ENCODE peak calls at places on chromosomes 6 and 20, in six cellular contexts. R is cardiac fibroblast, E is GM06990, D is A549, N is GM13977, V is OCI-LY7. I is an unnamed sample.
A peak's percentile ranks its signal among the peaks of the same experiment; 100 is the strongest.

GRCh38 chr6:116087437-116088027 is 13.1 kb upstream of the NT5DC1 start:
- DNase-seq in R (peak; percentile 42), E (peak; percentile 73), D (no peak), N (no peak), V (no peak), I (no peak)

GRCh38 chr6:144722214-144722737 is 437.1 kb downstream of the UTRN start:
- DNase-seq in R (peak; percentile 22), E (no peak), D (no peak), N (no peak), V (no peak), I (no peak)

GRCh38 chr20:2122921-2123320 is 21.3 kb downstream of the STK35 start:
- DNase-seq in R (peak; percentile 20), E (no peak), D (no peak), N (no peak), V (no peak), I (no peak)

GRCh38 chr6:73585566-73586415 is 65.0 kb upstream of the EEF1A1 start:
- DNase-seq in R (peak; percentile 87), E (peak; percentile 50), D (peak; percentile 48), N (peak; percentile 62), V (peak; percentile 70), I (no peak)

GRCh38 chr6:1263850-1264377 is 48.0 kb upstream of the FOXQ1 start:
- DNase-seq in R (no peak), E (no peak), D (no peak), N (no peak), V (no peak), I (no peak)

GRCh38 chr6:85482206-85483040 is 32.5 kb downstream of the NT5E start:
- DNase-seq in R (peak; percentile 31), E (no peak), D (no peak), N (no peak), V (no peak), I (no peak)

GRCh38 chr6:12718025-12718424 is 1.5 kb downstream of the PHACTR1 start:
- DNase-seq in R (peak; percentile 45), E (no peak), D (peak; percentile 4), N (no peak), V (no peak), I (no peak)

GRCh38 chr6:32255212-32256153 is 31.6 kb upstream of the NOTCH4 start:
- DNase-seq in R (peak; percentile 95), E (peak; percentile 52), D (peak; percentile 72), N (peak; percentile 62), V (no peak), I (peak; percentile 55)

GRCh38 chr6:159758031-159759001 is 3.5 kb upstream of the ACAT2 start:
- DNase-seq in R (peak; percentile 66), E (no peak), D (peak; percentile 16), N (no peak), V (no peak), I (no peak)

GRCh38 chr6:21587925-21588811 is 5.4 kb upstream of the SOX4 start:
- DNase-seq in R (peak; percentile 67), E (peak; percentile 90), D (peak; percentile 24), N (peak; percentile 53), V (peak; percentile 60), I (peak; percentile 63)

GRCh38 chr6:44335631-44336030 is 6.8 kb upstream of the SPATS1 start:
- DNase-seq in R (no peak), E (no peak), D (no peak), N (no peak), V (no peak), I (no peak)

GRCh38 chr6:131167773-131168172 is 32.5 kb downstream of the AKAP7 start:
- DNase-seq in R (peak; percentile 23), E (no peak), D (no peak), N (no peak), V (no peak), I (no peak)

GRCh38 chr20:47160240-47160639 is 196.3 kb downstream of the ZMYND8 start:
- DNase-seq in R (no peak), E (no peak), D (no peak), N (no peak), V (no peak), I (no peak)

GRCh38 chr6:27374824-27375612 is 13.5 kb upstream of the ZNF391 start:
- DNase-seq in R (peak; percentile 42), E (peak; percentile 44), D (no peak), N (peak; percentile 77), V (no peak), I (peak; percentile 36)

GRCh38 chr20:59268827-59269226 is 31.6 kb upstream of the EDN3 start:
- DNase-seq in R (no peak), E (no peak), D (no peak), N (no peak), V (no peak), I (no peak)

GRCh38 chr6:112018619-112019416 is 35.1 kb upstream of the CCN6 start:
- DNase-seq in R (peak; percentile 73), E (no peak), D (no peak), N (no peak), V (no peak), I (no peak)

GRCh38 chr6:24864345-24864744 is 65.6 kb upstream of the ARMH2 start:
- DNase-seq in R (peak; percentile 22), E (no peak), D (no peak), N (no peak), V (no peak), I (no peak)

GRCh38 chr6:56752009-56752408 is 109.3 kb upstream of the DST start:
- DNase-seq in R (peak; percentile 81), E (no peak), D (no peak), N (no peak), V (no peak), I (no peak)

GRCh38 chr20:51027396-51027795 is 4.5 kb upstream of the KCNG1 start:
- DNase-seq in R (no peak), E (no peak), D (no peak), N (no peak), V (no peak), I (no peak)

GRCh38 chr6:138099832-138100231 is 7.4 kb downstream of the PERP start:
- DNase-seq in R (peak; percentile 81), E (no peak), D (no peak), N (no peak), V (no peak), I (no peak)

GRCh38 chr6:138104618-138105213 is 2.5 kb downstream of the PERP start:
- DNase-seq in R (no peak), E (no peak), D (no peak), N (no peak), V (no peak), I (no peak)

GRCh38 chr6:138103876-138104275 is 3.3 kb downstream of the PERP start:
- DNase-seq in R (no peak), E (no peak), D (no peak), N (no peak), V (no peak), I (no peak)

GRCh38 chr6:138105446-138105845 is 1.8 kb downstream of the PERP start:
- DNase-seq in R (no peak), E (no peak), D (peak; percentile 28), N (no peak), V (no peak), I (no peak)

DNA sequence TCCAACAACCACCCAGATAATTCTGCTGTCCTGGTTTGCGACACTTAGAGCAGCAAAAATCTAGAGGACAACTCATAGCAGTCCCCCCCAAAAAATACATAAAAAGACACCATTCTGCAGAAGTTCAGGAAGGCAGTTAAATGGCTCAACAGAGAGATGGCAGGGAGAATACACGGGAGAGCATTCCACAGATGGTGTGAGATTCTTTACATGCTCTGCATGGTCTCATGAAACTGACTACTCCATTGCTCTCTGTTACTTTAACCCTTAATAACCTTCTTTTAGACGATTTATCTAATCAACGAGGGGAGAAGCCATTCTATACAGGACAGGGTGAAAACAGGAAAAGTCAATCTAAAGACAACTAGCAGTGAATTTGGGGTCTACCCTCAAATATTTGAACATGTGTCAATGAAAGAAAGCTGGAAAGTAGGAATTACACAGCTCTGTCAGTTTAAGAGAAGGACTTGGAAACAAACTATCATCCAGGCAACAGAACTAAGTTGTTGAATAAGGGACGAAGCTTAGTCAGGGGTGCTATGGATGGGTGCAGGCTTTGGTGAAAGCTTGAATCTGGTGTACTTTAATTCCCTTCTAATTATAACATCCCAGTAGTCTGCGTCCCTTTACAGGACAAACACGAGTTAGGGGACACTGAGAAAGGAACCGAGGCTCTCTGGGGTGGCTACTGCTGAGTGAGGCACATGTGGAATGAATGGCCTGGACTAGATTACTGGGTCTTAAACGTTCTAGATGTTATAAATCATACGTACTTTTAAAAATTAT is 5.1 kb downstream of the PERP start:
- DNase-seq in R (no peak), E (no peak), D (no peak), N (no peak), V (no peak), I (no peak)
- TF ChIP-seq CTCF in R (no peak), E (no peak), D (no peak), N (no peak), V (no peak), I (no peak)

GRCh38 chr20:41956316-41957050 is 338.3 kb upstream of the CHD6 start:
- DNase-seq in R (peak; percentile 6), E (no peak), D (no peak), N (no peak), V (peak; percentile 23), I (no peak)
- TF ChIP-seq CTCF in R (peak; percentile 24), E (peak; percentile 53), D (peak; percentile 30), N (peak; percentile 50), V (peak; percentile 78), I (peak; percentile 78)

DNA sequence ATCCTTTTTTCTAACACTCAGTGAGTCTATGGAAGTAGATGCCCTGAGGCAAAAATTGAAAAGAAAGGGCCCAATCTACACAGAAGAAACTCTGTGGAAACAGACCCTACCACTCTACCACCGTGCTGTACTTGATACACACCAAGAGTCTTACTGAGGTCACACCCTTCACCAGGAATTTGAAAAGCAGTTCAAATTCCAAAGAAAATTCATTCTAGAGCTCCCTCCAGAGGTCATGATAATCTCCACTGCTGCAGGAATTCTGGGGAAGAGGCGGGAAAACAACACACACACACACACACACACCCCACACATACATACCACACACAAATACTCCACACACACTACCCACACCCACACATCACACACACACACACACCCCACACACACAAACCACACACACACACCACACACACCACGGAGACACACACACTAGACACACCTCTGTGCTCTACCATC is 336.8 kb downstream of the HDGFL1 start:
- DNase-seq in R (peak; percentile 69), E (no peak), D (peak; percentile 4), N (no peak), V (no peak), I (no peak)
- TF ChIP-seq CTCF in R (peak; percentile 50), E (no peak), D (no peak), N (no peak), V (no peak), I (peak; percentile 41)

GRCh38 chr6:107717781-107718180 is 106.3 kb downstream of the SCML4 start:
- DNase-seq in R (no peak), E (no peak), D (no peak), N (no peak), V (no peak), I (no peak)

GRCh38 chr6:107719160-107719559 is 105.0 kb downstream of the SCML4 start:
- DNase-seq in R (no peak), E (no peak), D (no peak), N (no peak), V (no peak), I (no peak)

GRCh38 chr6:107715523-107716321 is 108.4 kb downstream of the SCML4 start:
- DNase-seq in R (no peak), E (no peak), D (no peak), N (no peak), V (no peak), I (no peak)

GRCh38 chr6:107718341-107718740 is 105.8 kb downstream of the SCML4 start:
- DNase-seq in R (no peak), E (no peak), D (no peak), N (no peak), V (no peak), I (no peak)

DNA sequence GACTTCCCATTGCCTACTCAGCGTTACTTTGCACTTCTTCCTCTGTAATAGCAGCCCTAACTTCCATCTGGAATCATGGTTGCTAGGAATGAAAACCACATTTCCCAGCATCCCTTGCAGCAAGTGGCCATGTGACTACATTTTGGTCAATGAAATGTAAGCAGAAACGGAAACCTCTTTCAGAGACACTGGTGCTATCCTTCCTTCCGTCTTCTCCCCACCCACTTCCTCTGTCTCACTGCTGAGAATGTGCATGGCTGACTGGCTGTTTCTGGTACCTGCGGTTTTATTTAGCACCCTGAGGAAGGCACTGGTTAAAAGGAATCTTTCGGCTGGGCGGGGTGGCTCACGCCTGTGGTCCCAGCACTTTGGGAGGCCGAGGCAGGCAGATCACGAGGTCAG is 107.4 kb downstream of the SCML4 start:
- DNase-seq in R (peak; percentile 60), E (peak; percentile 64), D (no peak), N (peak; percentile 31), V (peak; percentile 92), I (no peak)
- TF ChIP-seq CTCF in R (no peak), E (no peak), D (no peak), N (no peak), V (no peak), I (no peak)

I was measured in neural crest cell.